ENCODE peak calls at places on chromosomes 16 and 17, in eight cellular contexts. Y, C, I, W, N, O, M and S are unnamed samples.

GRCh38 chr16:47905771-47906170 is 250.0 kb downstream of the ABCC12 start:
- DNase-seq in Y (no peak), C (no peak), I (no peak), W (no peak), N (no peak), O (no peak), M (no peak), S (no peak)

GRCh38 chr17:67200727-67201301 is 44.2 kb downstream of the HELZ start:
- DNase-seq in Y (no peak), C (no peak), I (no peak), W (no peak), N (no peak), O (no peak), M (peak; percentile 25), S (no peak)

GRCh38 chr16:48420437-48420836 is 35.2 kb upstream of the SIAH1 start:
- DNase-seq in Y (no peak), C (no peak), I (no peak), W (no peak), N (no peak), O (no peak), M (no peak), S (no peak)

GRCh38 chr16:27700596-27700995 is 150.7 kb downstream of the KATNIP start:
- DNase-seq in Y (no peak), C (no peak), I (no peak), W (no peak), N (peak; percentile 39), O (no peak), M (no peak), S (no peak)

GRCh38 chr17:61479493-61480413 is 27.5 kb downstream of the TBX4 start:
- DNase-seq in Y (no peak), C (no peak), I (no peak), W (no peak), N (no peak), O (no peak), M (no peak), S (no peak)

GRCh38 chr17:7486181-7486580 is 2.0 kb downstream of the POLR2A start:
- DNase-seq in Y (peak; percentile 29), C (no peak), I (no peak), W (no peak), N (no peak), O (no peak), M (peak; percentile 55), S (no peak)

GRCh38 chr16:52090080-52090479 is 456.9 kb downstream of the TOX3 start:
- DNase-seq in Y (no peak), C (no peak), I (no peak), W (no peak), N (no peak), O (no peak), M (no peak), S (no peak)

GRCh38 chr17:9371019-9371418 is 204.6 kb downstream of the STX8 start:
- DNase-seq in Y (no peak), C (no peak), I (peak; percentile 90), W (no peak), N (no peak), O (peak; percentile 93), M (peak; percentile 65), S (peak; percentile 37)

GRCh38 chr16:85750021-85750826 is 672 bp downstream of the C16orf74 start:
- DNase-seq in Y (no peak), C (no peak), I (no peak), W (peak; percentile 35), N (peak; percentile 70), O (no peak), M (peak; percentile 89), S (no peak)